ENCODE peak calls at places on chromosomes 7 and 10, in nine cellular contexts. One of them, this sample, is unnamed.
A peak's percentile ranks its signal among the peaks of the same experiment; 100 is the strongest.

GRCh38 chr10:48820699-48821098 is 118.9 kb downstream of the LRRC18 start:
- DNase-seq in Peyer's patch: no peak
- DNase-seq in A549: no peak
- DNase-seq in adrenal gland: no peak
- DNase-seq in lower leg skin: no peak
- DNase-seq in stomach: no peak
- DNase-seq in NB4: no peak
- DNase-seq in HCT116: no peak
- DNase-seq in H54: no peak
- DNase-seq in this sample: no peak

GRCh38 chr10:128927389-128927788 is 539.7 kb upstream of the MGMT start:
- DNase-seq in Peyer's patch: no peak
- DNase-seq in A549: no peak
- DNase-seq in adrenal gland: no peak
- DNase-seq in lower leg skin: no peak
- DNase-seq in stomach: no peak
- DNase-seq in NB4: no peak
- DNase-seq in HCT116: no peak
- DNase-seq in H54: no peak
- DNase-seq in this sample: no peak

GRCh38 chr10:119391430-119392313 is 150.8 kb downstream of the RGS10 start:
- DNase-seq in Peyer's patch: no peak
- DNase-seq in A549: no peak
- DNase-seq in adrenal gland: no peak
- DNase-seq in lower leg skin: no peak
- DNase-seq in stomach: no peak
- DNase-seq in NB4: peak; percentile 55
- DNase-seq in HCT116: no peak
- DNase-seq in H54: no peak
- DNase-seq in this sample: no peak

GRCh38 chr10:88473989-88474883 is 108.9 kb downstream of the RNLS start:
- DNase-seq in Peyer's patch: no peak
- DNase-seq in A549: no peak
- DNase-seq in adrenal gland: peak; percentile 2
- DNase-seq in lower leg skin: peak; percentile 17
- DNase-seq in stomach: peak; percentile 86
- DNase-seq in NB4: no peak
- DNase-seq in HCT116: peak; percentile 33
- DNase-seq in H54: no peak
- DNase-seq in this sample: peak; percentile 64

GRCh38 chr10:11359849-11360248 is 251.6 kb downstream of the USP6NL start:
- DNase-seq in Peyer's patch: no peak
- DNase-seq in A549: no peak
- DNase-seq in adrenal gland: no peak
- DNase-seq in lower leg skin: no peak
- DNase-seq in stomach: no peak
- DNase-seq in NB4: no peak
- DNase-seq in HCT116: no peak
- DNase-seq in H54: no peak
- DNase-seq in this sample: no peak

GRCh38 chr7:101816499-101817030 is 861 bp upstream of the CUX1 start:
- DNase-seq in Peyer's patch: peak; percentile 72
- DNase-seq in A549: peak; percentile 52
- DNase-seq in adrenal gland: peak; percentile 54
- DNase-seq in lower leg skin: no peak
- DNase-seq in stomach: peak; percentile 65
- DNase-seq in NB4: peak; percentile 74
- DNase-seq in HCT116: no peak
- DNase-seq in H54: peak; percentile 67
- DNase-seq in this sample: peak; percentile 46

GRCh38 chr7:131219277-131220041 is 108.2 kb upstream of the MKLN1 start:
- DNase-seq in Peyer's patch: no peak
- DNase-seq in A549: no peak
- DNase-seq in adrenal gland: peak; percentile 64
- DNase-seq in lower leg skin: peak; percentile 61
- DNase-seq in stomach: no peak
- DNase-seq in NB4: no peak
- DNase-seq in HCT116: no peak
- DNase-seq in H54: no peak
- DNase-seq in this sample: peak; percentile 56

GRCh38 chr7:50793115-50793946 is 10.6 kb upstream of the GRB10 start:
- DNase-seq in Peyer's patch: peak; percentile 86
- DNase-seq in A549: peak; percentile 63
- DNase-seq in adrenal gland: peak; percentile 77
- DNase-seq in lower leg skin: no peak
- DNase-seq in stomach: peak; percentile 70
- DNase-seq in NB4: peak; percentile 88
- DNase-seq in HCT116: no peak
- DNase-seq in H54: peak; percentile 96
- DNase-seq in this sample: peak; percentile 63

GRCh38 chr10:18071591-18071990 is 68.6 kb upstream of the CACNB2 start:
- DNase-seq in Peyer's patch: no peak
- DNase-seq in A549: no peak
- DNase-seq in adrenal gland: no peak
- DNase-seq in lower leg skin: no peak
- DNase-seq in stomach: no peak
- DNase-seq in NB4: no peak
- DNase-seq in HCT116: no peak
- DNase-seq in H54: no peak
- DNase-seq in this sample: no peak
- TF ChIP-seq POLR2A in Peyer's patch: no peak
- TF ChIP-seq POLR2A in A549: no peak
- TF ChIP-seq POLR2A in adrenal gland: no peak
- TF ChIP-seq POLR2A in lower leg skin: no peak
- TF ChIP-seq POLR2A in stomach: no peak
- TF ChIP-seq POLR2A in NB4: no peak
- TF ChIP-seq POLR2A in HCT116: no peak
- TF ChIP-seq POLR2A in H54: no peak
- TF ChIP-seq POLR2A in this sample: no peak

DNA sequence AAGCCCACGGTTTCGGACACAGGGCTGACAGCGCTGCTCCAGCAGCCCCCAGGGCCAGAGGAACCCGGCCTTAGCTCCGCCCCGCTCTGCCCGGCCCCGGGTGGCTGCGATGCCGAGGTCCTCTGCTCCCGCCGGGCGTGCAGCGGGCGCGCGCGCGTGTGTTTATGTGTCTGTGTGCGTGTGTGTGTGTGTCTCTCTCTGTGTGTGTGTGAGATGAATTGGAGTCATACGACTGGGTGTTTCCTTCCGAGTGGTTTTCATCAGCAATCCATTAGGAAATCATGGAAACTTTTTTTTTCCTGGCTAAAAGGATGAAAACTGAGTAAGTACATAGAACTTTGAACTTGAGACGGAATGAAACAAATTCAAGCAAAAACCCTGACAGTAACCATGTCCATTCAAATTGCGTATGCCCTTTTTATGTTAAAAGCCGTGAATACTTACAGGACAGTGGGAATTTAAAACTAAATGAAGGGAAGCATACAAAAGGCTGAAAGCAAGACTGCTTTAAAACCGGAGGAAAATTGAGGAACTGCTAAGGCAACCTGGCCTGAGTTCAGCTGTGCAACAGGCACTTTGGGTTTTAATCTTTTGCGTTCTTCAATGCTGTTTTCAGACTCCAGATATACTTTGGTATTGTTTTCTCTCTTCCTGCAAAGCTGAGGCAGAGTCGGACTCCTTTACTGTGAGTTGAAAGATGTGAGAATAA is at the start of gene CPED1:
- DNase-seq in Peyer's patch: peak; percentile 72
- DNase-seq in A549: peak; percentile 8
- DNase-seq in adrenal gland: peak; percentile 70
- DNase-seq in lower leg skin: peak; percentile 70
- DNase-seq in stomach: peak; percentile 60
- DNase-seq in NB4: peak; percentile 55
- DNase-seq in HCT116: no peak
- DNase-seq in H54: peak; percentile 61
- DNase-seq in this sample: peak; percentile 80
- TF ChIP-seq POLR2A in Peyer's patch: no peak
- TF ChIP-seq POLR2A in A549: no peak
- TF ChIP-seq POLR2A in adrenal gland: no peak
- TF ChIP-seq POLR2A in lower leg skin: no peak
- TF ChIP-seq POLR2A in stomach: no peak
- TF ChIP-seq POLR2A in NB4: no peak
- TF ChIP-seq POLR2A in HCT116: no peak
- TF ChIP-seq POLR2A in H54: no peak
- TF ChIP-seq POLR2A in this sample: peak; percentile 27

GRCh38 chr10:44982114-44982460 is 3.5 kb upstream of the DEPP1 start:
- DNase-seq in Peyer's patch: peak; percentile 48
- DNase-seq in A549: no peak
- DNase-seq in adrenal gland: no peak
- DNase-seq in lower leg skin: no peak
- DNase-seq in stomach: no peak
- DNase-seq in NB4: no peak
- DNase-seq in HCT116: no peak
- DNase-seq in H54: peak; percentile 87
- DNase-seq in this sample: peak; percentile 64

GRCh38 chr10:44982496-44982895 is 3.9 kb upstream of the DEPP1 start:
- DNase-seq in Peyer's patch: no peak
- DNase-seq in A549: no peak
- DNase-seq in adrenal gland: no peak
- DNase-seq in lower leg skin: no peak
- DNase-seq in stomach: no peak
- DNase-seq in NB4: no peak
- DNase-seq in HCT116: no peak
- DNase-seq in H54: no peak
- DNase-seq in this sample: peak; percentile 13

GRCh38 chr10:44980309-44981171 is 1.9 kb upstream of the DEPP1 start:
- DNase-seq in Peyer's patch: no peak
- DNase-seq in A549: no peak
- DNase-seq in adrenal gland: no peak
- DNase-seq in lower leg skin: no peak
- DNase-seq in stomach: no peak
- DNase-seq in NB4: no peak
- DNase-seq in HCT116: no peak
- DNase-seq in H54: no peak
- DNase-seq in this sample: no peak

GRCh38 chr10:44983066-44983894 is 4.7 kb upstream of the DEPP1 start:
- DNase-seq in Peyer's patch: no peak
- DNase-seq in A549: no peak
- DNase-seq in adrenal gland: no peak
- DNase-seq in lower leg skin: no peak
- DNase-seq in stomach: no peak
- DNase-seq in NB4: no peak
- DNase-seq in HCT116: no peak
- DNase-seq in H54: no peak
- DNase-seq in this sample: peak; percentile 13

DNA sequence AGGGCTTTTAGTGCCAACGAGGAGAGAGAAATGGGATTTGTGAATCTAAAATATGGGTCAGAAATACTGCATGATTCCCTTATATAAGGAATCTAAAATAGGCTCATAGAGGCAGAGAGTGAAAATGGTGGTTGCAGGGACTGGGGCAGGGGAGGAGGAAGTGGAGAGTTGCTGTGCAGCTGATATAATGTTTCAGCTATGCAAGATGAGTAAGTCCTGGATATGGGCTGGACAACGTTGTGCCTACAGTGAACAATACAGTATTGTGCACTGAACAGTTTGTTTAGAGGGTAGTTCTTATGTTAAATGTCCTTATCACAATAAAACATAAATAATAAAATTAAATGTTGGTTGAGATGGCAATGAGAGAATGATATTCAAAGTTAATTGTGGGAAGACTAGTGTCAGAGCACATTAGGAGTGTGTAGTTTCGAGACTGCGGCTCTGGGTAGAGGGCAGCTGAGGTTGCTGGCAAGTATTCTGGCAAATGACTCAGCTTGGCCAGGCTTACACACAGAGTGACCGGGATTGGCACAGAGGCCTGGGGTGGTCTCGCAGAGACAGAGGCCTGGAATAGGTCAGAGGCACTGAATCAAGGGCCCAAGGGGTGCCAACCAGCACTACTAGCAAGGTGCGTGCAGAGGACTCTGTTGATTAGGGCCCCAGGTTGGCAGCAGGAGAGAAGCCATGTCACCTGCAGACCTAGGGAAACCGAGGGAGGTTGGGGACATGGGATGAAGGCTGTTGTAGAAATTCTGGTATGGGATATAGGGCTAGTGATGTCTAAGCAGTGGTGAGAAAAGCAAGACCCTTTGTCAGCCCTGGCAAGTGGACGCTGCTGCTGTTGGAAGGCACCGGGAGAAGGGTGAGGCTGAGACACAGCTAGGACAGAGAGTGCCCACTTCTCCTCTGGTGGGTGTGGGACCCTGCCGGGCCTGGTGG is 2.8 kb upstream of the DEPP1 start:
- DNase-seq in Peyer's patch: no peak
- DNase-seq in A549: peak; percentile 79
- DNase-seq in adrenal gland: peak; percentile 77
- DNase-seq in lower leg skin: no peak
- DNase-seq in stomach: no peak
- DNase-seq in NB4: peak; percentile 53
- DNase-seq in HCT116: peak; percentile 73
- DNase-seq in H54: peak; percentile 73
- DNase-seq in this sample: peak; percentile 59
- TF ChIP-seq POLR2A in Peyer's patch: no peak
- TF ChIP-seq POLR2A in A549: no peak
- TF ChIP-seq POLR2A in adrenal gland: no peak
- TF ChIP-seq POLR2A in lower leg skin: no peak
- TF ChIP-seq POLR2A in stomach: no peak
- TF ChIP-seq POLR2A in NB4: no peak
- TF ChIP-seq POLR2A in HCT116: no peak
- TF ChIP-seq POLR2A in H54: peak; percentile 1
- TF ChIP-seq POLR2A in this sample: no peak

DNA sequence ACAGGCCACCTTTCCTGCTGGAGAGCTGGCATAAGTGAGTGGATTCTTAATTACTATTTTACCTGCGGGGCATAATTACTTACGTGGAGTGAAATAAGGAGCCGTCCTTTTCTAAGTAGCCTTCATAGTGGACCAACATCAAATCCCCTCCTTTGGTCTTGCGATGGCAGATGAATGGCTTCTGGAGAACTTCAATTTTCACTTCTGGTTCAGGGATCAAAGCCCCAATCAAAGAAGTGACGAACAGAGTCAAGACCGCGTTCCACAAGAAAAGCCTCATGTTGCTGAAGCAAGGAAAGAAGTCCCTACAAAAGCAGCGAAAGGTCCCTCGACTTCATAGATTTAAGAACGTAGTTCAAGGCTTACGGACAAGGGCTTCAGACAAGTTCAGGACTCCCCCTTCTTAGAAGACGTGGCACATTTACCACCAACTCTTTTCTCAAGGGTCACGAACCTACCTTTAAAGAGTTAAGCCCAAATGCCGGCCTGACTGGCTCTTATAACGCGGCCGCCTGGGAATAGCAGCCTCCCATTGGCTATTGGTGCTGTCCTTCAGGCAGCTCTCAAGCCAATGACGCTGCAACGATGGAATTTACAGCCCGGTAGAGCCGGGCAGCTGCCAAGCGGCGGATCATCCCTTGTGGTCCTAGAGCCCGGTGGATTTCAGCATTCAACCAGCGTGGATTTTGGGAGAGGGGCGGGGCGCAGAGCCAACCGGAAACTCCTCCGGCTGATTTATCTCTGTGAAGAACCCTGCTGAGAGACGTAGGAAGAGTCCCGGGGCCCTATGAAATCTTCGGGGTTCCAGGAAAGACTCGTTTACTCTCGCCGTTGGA is at the start of gene FKBP14:
- DNase-seq in Peyer's patch: peak; percentile 94
- DNase-seq in A549: peak; percentile 100
- DNase-seq in adrenal gland: peak; percentile 99
- DNase-seq in lower leg skin: peak; percentile 98
- DNase-seq in stomach: peak; percentile 98
- DNase-seq in NB4: peak; percentile 100
- DNase-seq in HCT116: peak; percentile 99
- DNase-seq in H54: peak; percentile 97
- DNase-seq in this sample: peak; percentile 98
- TF ChIP-seq POLR2A in Peyer's patch: no peak
- TF ChIP-seq POLR2A in A549: no peak
- TF ChIP-seq POLR2A in adrenal gland: no peak
- TF ChIP-seq POLR2A in lower leg skin: no peak
- TF ChIP-seq POLR2A in stomach: no peak
- TF ChIP-seq POLR2A in NB4: peak; percentile 87
- TF ChIP-seq POLR2A in HCT116: peak; percentile 47
- TF ChIP-seq POLR2A in H54: peak; percentile 29
- TF ChIP-seq POLR2A in this sample: peak; percentile 48